ENCODE peak calls at places on chromosomes 5 and 9, in four cellular contexts. One of them, this sample, is unnamed.

GRCh38 chr5:33400675-33401074 is 40.1 kb upstream of the TARS1 start:
- DNase-seq in cardiac fibroblast: no peak
- DNase-seq in activated CD4-positive, alpha-beta memory T cell treated with anti-CD3 and anti-CD28 coated beads for 36 hours: no peak
- DNase-seq in brain microvascular endothelial cell: no peak
- DNase-seq in this sample: peak; percentile 77

GRCh38 chr5:59209758-59210359 is 627.0 kb downstream of the RAB3C start:
- DNase-seq in brain microvascular endothelial cell: no peak
- DNase-seq in activated CD4-positive, alpha-beta memory T cell treated with anti-CD3 and anti-CD28 coated beads for 36 hours: no peak
- DNase-seq in cardiac fibroblast: peak; percentile 52
- DNase-seq in this sample: no peak

GRCh38 chr9:37999501-38000189 is 69.4 kb downstream of the SHB start:
- DNase-seq in activated CD4-positive, alpha-beta memory T cell treated with anti-CD3 and anti-CD28 coated beads for 36 hours: no peak
- DNase-seq in cardiac fibroblast: no peak
- DNase-seq in brain microvascular endothelial cell: peak; percentile 35
- DNase-seq in this sample: no peak

GRCh38 chr9:8943392-8943791 is 1143.8 kb upstream of the DMAC1 start:
- DNase-seq in brain microvascular endothelial cell: no peak
- DNase-seq in activated CD4-positive, alpha-beta memory T cell treated with anti-CD3 and anti-CD28 coated beads for 36 hours: no peak
- DNase-seq in cardiac fibroblast: no peak
- DNase-seq in this sample: no peak

GRCh38 chr5:134873494-134873893 is 677 bp upstream of the TXNDC15 start:
- DNase-seq in cardiac fibroblast: no peak
- DNase-seq in activated CD4-positive, alpha-beta memory T cell treated with anti-CD3 and anti-CD28 coated beads for 36 hours: peak; percentile 51
- DNase-seq in brain microvascular endothelial cell: no peak
- DNase-seq in this sample: no peak

GRCh38 chr9:78510035-78510434 is 213.1 kb downstream of the PSAT1 start:
- DNase-seq in activated CD4-positive, alpha-beta memory T cell treated with anti-CD3 and anti-CD28 coated beads for 36 hours: no peak
- DNase-seq in brain microvascular endothelial cell: no peak
- DNase-seq in cardiac fibroblast: no peak
- DNase-seq in this sample: no peak

GRCh38 chr5:89083791-89084190 is 200.8 kb upstream of the MEF2C start:
- DNase-seq in activated CD4-positive, alpha-beta memory T cell treated with anti-CD3 and anti-CD28 coated beads for 36 hours: no peak
- DNase-seq in cardiac fibroblast: no peak
- DNase-seq in brain microvascular endothelial cell: peak; percentile 14
- DNase-seq in this sample: no peak

GRCh38 chr5:37424441-37424840 is 45.3 kb downstream of the WDR70 start:
- DNase-seq in cardiac fibroblast: no peak
- DNase-seq in activated CD4-positive, alpha-beta memory T cell treated with anti-CD3 and anti-CD28 coated beads for 36 hours: no peak
- DNase-seq in brain microvascular endothelial cell: no peak
- DNase-seq in this sample: no peak

GRCh38 chr5:173707392-173707791 is 90.9 kb upstream of the BOD1 start:
- DNase-seq in brain microvascular endothelial cell: peak; percentile 65
- DNase-seq in activated CD4-positive, alpha-beta memory T cell treated with anti-CD3 and anti-CD28 coated beads for 36 hours: no peak
- DNase-seq in cardiac fibroblast: peak; percentile 83
- DNase-seq in this sample: no peak

GRCh38 chr5:154648706-154649105 is 106.5 kb upstream of the LARP1 start:
- DNase-seq in activated CD4-positive, alpha-beta memory T cell treated with anti-CD3 and anti-CD28 coated beads for 36 hours: no peak
- DNase-seq in cardiac fibroblast: peak; percentile 48
- DNase-seq in brain microvascular endothelial cell: no peak
- DNase-seq in this sample: no peak

GRCh38 chr9:89305868-89306267 is 5.1 kb upstream of the CKS2 start:
- DNase-seq in brain microvascular endothelial cell: no peak
- DNase-seq in activated CD4-positive, alpha-beta memory T cell treated with anti-CD3 and anti-CD28 coated beads for 36 hours: no peak
- DNase-seq in cardiac fibroblast: no peak
- DNase-seq in this sample: no peak

This sample was measured in dermis microvascular lymphatic vessel endothelial cell.